ENCODE peak calls at places on chromosome X, in nine cellular contexts. R, U, J, D, T, F, L, A and G are unnamed samples. For H3K4me1 and H3K36me3, the result is how much of the 10 kb centered on the place peaks cover.

GRCh38 chrX:131067846-131068745 is 9.9 kb downstream of the ARHGAP36 start:
- DNase-seq in R (no peak), U (no peak), J (no peak), D (no peak), T (no peak), F (no peak), L (no peak), A (no peak), G (no peak)

GRCh38 chrX:120813982-120814381 is 61.7 kb downstream of the CT47B1 start:
- DNase-seq in R (peak), U (no peak), J (no peak), D (no peak), T (no peak), F (no peak), L (no peak), A (no peak), G (no peak)

GRCh38 chrX:5646818-5647217 is 581.8 kb downstream of the NLGN4X start:
- DNase-seq in R (no peak), U (no peak), J (no peak), D (no peak), T (no peak), F (no peak), L (no peak), A (no peak), G (peak)

GRCh38 chrX:27186671-27187070 is 276.5 kb downstream of the PPP4R3C start:
- DNase-seq in R (no peak), U (peak), J (peak), D (no peak), T (no peak), F (peak), L (no peak), A (peak), G (no peak)

GRCh38 chrX:24117288-24117687 is 32.2 kb upstream of the ZFX start:
- DNase-seq in R (no peak), U (peak), J (peak), D (no peak), T (no peak), F (peak), L (no peak), A (peak), G (no peak)

GRCh38 chrX:2690856-2691542 is at the start of gene CD99:
- DNase-seq in R (no peak), U (peak), J (peak), D (peak), T (peak), F (peak), L (peak), A (peak), G (peak)

GRCh38 chrX:70139736-70140135 is 6.5 kb downstream of the IGBP1 start:
- DNase-seq in R (no peak), U (no peak), J (no peak), D (no peak), T (no peak), F (no peak), L (no peak), A (no peak), G (no peak)

GRCh38 chrX:51837926-51838325 is 55.5 kb upstream of the MAGED1 start:
- DNase-seq in R (no peak), U (peak), J (no peak), D (peak), T (peak), F (peak), L (no peak), A (peak), G (peak)

GRCh38 chrX:46310815-46311497 is 234.3 kb downstream of the ZNF674 start:
- DNase-seq in R (no peak), U (no peak), J (no peak), D (no peak), T (no peak), F (no peak), L (no peak), A (no peak), G (no peak)

GRCh38 chrX:41890026-41890423 is 33.3 kb downstream of the CASK start:
- DNase-seq in R (no peak), U (no peak), J (no peak), D (no peak), T (no peak), F (no peak), L (no peak), A (no peak), G (no peak)

GRCh38 chrX:30215357-30215843 is at the start of gene MAGEB2:
- DNase-seq in R (no peak), U (no peak), J (no peak), D (no peak), T (no peak), F (no peak), L (no peak), A (no peak), G (no peak)

GRCh38 chrX:135520553-135521404 is at the start of gene INTS6L:
- DNase-seq in R (peak), U (peak), J (peak), D (peak), T (peak), F (peak), L (peak), A (peak), G (peak)

GRCh38 chrX:69705818-69706217 is 89.9 kb downstream of the EDA start:
- DNase-seq in R (no peak), U (no peak), J (no peak), D (no peak), T (no peak), F (no peak), L (no peak), A (no peak), G (no peak)

GRCh38 chrX:51456814-51457213 is 39.6 kb downstream of the NUDT11 start:
- DNase-seq in R (no peak), U (peak), J (peak), D (no peak), T (no peak), F (peak), L (no peak), A (no peak), G (no peak)

GRCh38 chrX:108415146-108415545 is 23.1 kb downstream of the COL4A6 start:
- DNase-seq in R (no peak), U (no peak), J (peak), D (no peak), T (no peak), F (no peak), L (no peak), A (no peak), G (no peak)

GRCh38 chrX:12446342-12447075 is 308.2 kb downstream of the FRMPD4 start:
- DNase-seq in R (no peak), U (no peak), J (peak), D (no peak), T (no peak), F (peak), L (no peak), A (peak), G (no peak)

GRCh38 chrX:119728487-119728886 is 29.9 kb upstream of the SOWAHD start:
- DNase-seq in R (peak), U (peak), J (peak), D (no peak), T (no peak), F (no peak), L (no peak), A (no peak), G (no peak)

GRCh38 chrX:109872021-109872730 is 130.7 kb upstream of the TMEM164 start:
- DNase-seq in R (no peak), U (no peak), J (no peak), D (no peak), T (no peak), F (peak), L (no peak), A (peak), G (no peak)

GRCh38 chrX:45505214-45505613 is 304.5 kb upstream of the DIPK2B start:
- DNase-seq in R (no peak), U (no peak), J (peak), D (no peak), T (no peak), F (peak), L (peak), A (peak), G (no peak)

GRCh38 chrX:47644557-47645091 is 5.7 kb downstream of the ELK1 start:
- DNase-seq in R (no peak), U (peak), J (peak), D (no peak), T (no peak), F (peak), L (no peak), A (peak), G (no peak)

GRCh38 chrX:13533726-13534125 is 35.7 kb upstream of the EGFL6 start:
- DNase-seq in R (no peak), U (no peak), J (peak), D (no peak), T (no peak), F (peak), L (no peak), A (peak), G (no peak)

GRCh38 chrX:43064096-43064495 is 286.1 kb upstream of the PPP1R2C start:
- DNase-seq in R (no peak), U (no peak), J (no peak), D (no peak), T (no peak), F (peak), L (no peak), A (no peak), G (no peak)

GRCh38 chrX:47091149-47091775 is 13.0 kb downstream of the RGN start:
- DNase-seq in R (no peak), U (no peak), J (no peak), D (no peak), T (no peak), F (peak), L (no peak), A (peak), G (no peak)

GRCh38 chrX:118370921-118371624 is 25.2 kb downstream of the WDR44 start:
- DNase-seq in R (no peak), U (peak), J (no peak), D (no peak), T (no peak), F (peak), L (no peak), A (peak), G (no peak)

GRCh38 chrX:31702208-31702607 is 630.4 kb upstream of the FTHL17 start:
- DNase-seq in R (no peak), U (no peak), J (no peak), D (no peak), T (no peak), F (no peak), L (no peak), A (no peak), G (no peak)

GRCh38 chrX:143472334-143472938 is 44.8 kb downstream of the SPANXN3 start:
- DNase-seq in R (no peak), U (no peak), J (no peak), D (no peak), T (no peak), F (no peak), L (no peak), A (no peak), G (no peak)

GRCh38 chrX:100731441-100732281 is at the start of gene SYTL4:
- DNase-seq in R (no peak), U (peak), J (peak), D (peak), T (peak), F (no peak), L (no peak), A (no peak), G (peak)

DNA sequence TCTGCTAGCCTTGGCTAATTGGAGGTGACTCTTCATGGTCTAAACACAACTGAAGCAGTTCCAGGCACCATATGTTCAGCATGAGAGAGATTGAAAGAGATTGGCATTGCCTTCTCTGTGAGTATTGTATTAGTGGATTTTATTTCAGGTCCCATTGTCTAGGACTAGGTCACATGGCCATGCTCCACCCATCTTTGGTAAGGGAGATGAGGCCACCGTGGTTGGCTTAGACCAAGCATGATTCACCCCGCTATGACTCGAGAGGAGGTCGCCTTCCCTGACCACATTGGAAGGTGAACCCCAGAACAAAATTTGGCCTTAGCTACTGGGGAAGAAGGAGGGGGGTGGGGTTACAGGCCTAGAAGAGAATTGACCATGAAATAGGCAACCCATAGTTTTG is 109.9 kb upstream of the BCOR start:
- DNase-seq in R (no peak), U (no peak), J (peak), D (no peak), T (no peak), F (no peak), L (no peak), A (peak), G (no peak)
- H3K4me1 ChIP-seq in R (under half), U (under half), J (under half), D (under half), T (under half), F (under half), L (under half), A (under half), G (under half)

GRCh38 chrX:10467793-10468192 is 152.6 kb downstream of the MID1 start:
- DNase-seq in R (no peak), U (no peak), J (no peak), D (no peak), T (no peak), F (peak), L (no peak), A (peak), G (no peak)
- H3K36me3 ChIP-seq in R (under half), U (under half), J (under half), D (under half), T (under half), F (under half), L (under half), A (under half), G (under half)

GRCh38 chrX:153885968-153886903 is at the start of gene L1CAM:
- DNase-seq in R (no peak), U (no peak), J (peak), D (no peak), T (no peak), F (no peak), L (peak), A (no peak), G (no peak)
- H3K4me3 ChIP-seq in R (peak), U (no peak), J (peak), D (peak), T (peak), F (no peak), L (no peak), A (no peak), G (peak)

DNA sequence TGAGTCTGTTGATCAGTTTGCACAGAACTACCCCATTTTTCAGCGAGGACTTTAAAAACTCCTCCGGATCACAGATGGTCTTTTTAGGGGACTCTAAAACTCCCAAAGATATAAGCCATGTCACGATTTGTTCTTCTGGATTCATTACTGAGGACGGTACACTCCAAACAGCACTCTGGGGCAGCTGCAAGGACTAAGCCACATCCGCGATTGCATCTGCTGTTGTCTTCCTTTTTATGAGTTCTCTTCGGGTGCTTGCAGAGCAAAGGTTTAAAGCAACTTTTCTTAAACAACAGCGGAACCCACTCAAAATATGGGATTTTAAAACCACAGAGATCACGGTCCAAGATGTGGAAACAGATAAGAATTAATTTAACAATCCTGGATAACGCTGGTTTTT is at the start of gene ARHGEF6:
- DNase-seq in R (no peak), U (no peak), J (peak), D (no peak), T (no peak), F (no peak), L (peak), A (no peak), G (peak)
- H3K4me1 ChIP-seq in R (under half), U (under half), J (under half), D (under half), T (under half), F (under half), L (under half), A (under half), G (under half)

DNA sequence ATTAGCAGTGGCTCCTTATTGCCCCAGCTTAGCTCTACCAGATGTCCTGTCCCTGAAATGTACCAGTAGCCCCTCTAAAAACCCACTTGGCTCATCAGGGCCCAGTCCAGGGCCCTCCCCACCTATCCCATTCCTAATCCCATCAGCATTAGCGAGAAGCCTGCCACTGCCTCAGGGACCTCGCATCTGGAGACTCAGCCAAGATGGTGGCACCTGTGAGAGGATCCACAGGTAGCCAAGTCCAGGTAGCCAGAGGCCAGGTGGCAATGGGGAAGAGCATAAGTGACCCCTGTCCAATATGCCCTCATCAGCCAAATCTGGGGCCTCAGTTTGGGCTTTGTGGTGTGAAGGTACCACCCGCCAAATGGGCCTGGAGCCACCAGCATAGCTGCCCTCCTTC is 97.7 kb downstream of the MAMLD1 start:
- DNase-seq in R (no peak), U (no peak), J (no peak), D (no peak), T (no peak), F (no peak), L (no peak), A (no peak), G (no peak)
- H3K36me3 ChIP-seq in R (under half), U (under half), J (under half), D (under half), T (under half), F (under half), L (under half), A (under half), G (under half)

GRCh38 chrX:22575161-22575845 is 302.6 kb downstream of the CBLL2 start:
- DNase-seq in R (no peak), U (no peak), J (peak), D (no peak), T (no peak), F (no peak), L (no peak), A (peak), G (no peak)

GRCh38 chrX:22577181-22577580 is 304.5 kb downstream of the CBLL2 start:
- DNase-seq in R (no peak), U (peak), J (peak), D (no peak), T (no peak), F (peak), L (no peak), A (peak), G (no peak)
- H3K4me3 ChIP-seq in R (no peak), U (no peak), J (no peak), D (no peak), T (no peak), F (no peak), L (no peak), A (no peak), G (no peak)